ENCODE peak calls at places on chromosomes 11 and 22, in four cellular contexts. E is fibroblast of lung, T is HepG2, K is DND-41. M is an unnamed sample.

GRCh38 chr11:13487661-13488030 is 8.2 kb downstream of the PTH start:
- DNase-seq in E (no peak), T (peak; percentile 77), K (no peak), M (peak; percentile 81)

GRCh38 chr22:19678949-19679348 is 35.4 kb upstream of the SEPTIN5 start:
- DNase-seq in E (no peak), T (no peak), K (no peak), M (peak; percentile 51)

GRCh38 chr22:32951081-32951806 is 106.9 kb downstream of the SYN3 start:
- DNase-seq in E (no peak), T (no peak), K (no peak), M (peak; percentile 74)

GRCh38 chr22:44093791-44094190 is 69.7 kb downstream of the PARVB start:
- DNase-seq in E (no peak), T (no peak), K (no peak), M (no peak)

GRCh38 chr11:120565436-120566155 is 54.0 kb downstream of the GRIK4 start:
- DNase-seq in E (no peak), T (no peak), K (no peak), M (peak; percentile 53)

GRCh38 chr11:36238881-36239280 is 50.3 kb downstream of the COMMD9 start:
- DNase-seq in E (peak; percentile 53), T (no peak), K (no peak), M (no peak)

GRCh38 chr11:73931039-73931645 is 19.7 kb upstream of the DNAJB13 start:
- DNase-seq in E (peak; percentile 82), T (peak; percentile 50), K (peak; percentile 42), M (peak; percentile 76)

GRCh38 chr22:39240841-39241631 is 3.7 kb downstream of the PDGFB start:
- DNase-seq in E (no peak), T (peak; percentile 91), K (no peak), M (no peak)

GRCh38 chr11:36635463-36635862 is 37.4 kb upstream of the RAG2 start:
- DNase-seq in E (no peak), T (no peak), K (no peak), M (no peak)

GRCh38 chr11:106503901-106504300 is 426.4 kb downstream of the AASDHPPT start:
- DNase-seq in E (no peak), T (no peak), K (no peak), M (no peak)

GRCh38 chr22:49960967-49961600 is 512 bp downstream of the PIM3 start:
- DNase-seq in E (no peak), T (no peak), K (peak; percentile 53), M (peak; percentile 81)

GRCh38 chr11:22795914-22796313 is 33.7 kb downstream of the SVIP start:
- DNase-seq in E (no peak), T (no peak), K (no peak), M (no peak)

GRCh38 chr11:67410369-67410831 is 5.1 kb upstream of the CARNS1 start:
- DNase-seq in E (no peak), T (no peak), K (no peak), M (no peak)
- H3K4me3 ChIP-seq in E (no peak overlapping the region), T (peak overlapping the region; percentile 12), K (no peak overlapping the region), M (no peak overlapping the region)

GRCh38 chr11:575996-576756 is at the start of gene PHRF1:
- DNase-seq in E (peak; percentile 96), T (peak; percentile 88), K (peak; percentile 93), M (no peak)

GRCh38 chr11:579830-580601 is 3.7 kb downstream of the PHRF1 start:
- DNase-seq in E (no peak), T (peak; percentile 78), K (no peak), M (peak; percentile 40)

GRCh38 chr11:576791-577610 is 731 bp downstream of the PHRF1 start:
- DNase-seq in E (peak; percentile 17), T (no peak), K (no peak), M (no peak)

GRCh38 chr11:577611-577894 is 1.3 kb downstream of the PHRF1 start:
- DNase-seq in E (no peak), T (no peak), K (no peak), M (no peak)

DNA sequence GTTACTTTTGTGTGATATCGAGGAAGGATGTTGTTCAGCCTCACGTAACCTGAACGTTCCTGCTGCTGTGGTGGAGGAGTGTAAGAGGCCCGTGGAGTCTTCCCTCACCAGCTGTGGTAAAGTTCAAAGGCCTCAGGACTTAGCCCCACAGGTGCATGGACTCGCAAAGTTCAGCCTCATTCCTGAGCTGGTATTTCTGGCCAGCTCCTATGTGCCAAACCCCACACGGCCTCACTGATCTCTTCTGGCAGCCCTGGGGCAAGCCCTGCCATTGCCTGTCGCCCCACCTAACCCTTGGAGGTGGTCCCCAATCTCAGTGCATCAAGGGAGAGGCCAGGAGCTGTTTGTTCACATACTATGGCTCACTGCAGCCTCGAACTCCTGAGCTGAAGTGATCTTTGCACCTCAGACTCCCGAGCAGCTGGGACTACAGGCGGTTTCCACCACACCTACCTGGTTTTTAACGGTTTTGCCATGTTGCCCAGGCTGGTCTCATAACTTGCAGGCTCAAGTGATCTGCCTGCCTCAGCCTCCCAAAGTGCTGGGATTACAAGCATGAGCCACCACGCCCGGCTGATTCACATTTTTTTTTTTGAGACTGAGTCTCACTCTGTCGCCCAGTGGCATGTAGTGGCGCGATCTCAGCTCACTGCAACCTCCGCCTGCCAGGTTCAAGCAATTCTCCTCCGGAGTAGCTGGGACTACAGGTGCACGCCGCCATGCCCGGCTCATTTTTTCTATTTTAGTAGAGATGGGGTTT is 2.2 kb downstream of the PHRF1 start:
- DNase-seq in E (no peak), T (no peak), K (no peak), M (no peak)
- TF ChIP-seq CTCF in E (no peak), T (no peak), K (no peak), M (no peak)

DNA sequence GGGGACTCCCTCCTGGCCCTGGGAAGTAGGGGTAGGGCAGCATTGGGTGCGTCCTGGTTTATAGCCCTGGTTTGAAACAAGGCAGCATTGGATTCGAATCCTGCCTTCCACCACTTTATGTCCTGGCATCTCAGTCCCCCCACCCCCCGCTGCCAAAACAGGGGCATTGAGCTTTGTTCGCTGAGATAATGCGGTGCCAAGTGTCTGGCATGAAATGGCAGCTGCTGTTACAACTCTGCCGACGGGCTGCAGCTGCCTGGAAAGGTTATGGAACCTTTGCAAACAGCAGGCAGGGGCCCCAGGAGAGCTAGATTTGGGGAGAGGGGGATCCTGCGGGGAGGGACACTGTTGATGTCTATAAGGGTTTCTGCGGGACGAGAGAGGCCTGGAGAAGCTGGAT is 1.9 kb downstream of the TST start:
- DNase-seq in E (no peak), T (no peak), K (no peak), M (no peak)
- H3K9ac ChIP-seq in E (no peak overlapping the region), T (peak overlapping the region; percentile 95), K (no peak overlapping the region), M (no peak overlapping the region)

GRCh38 chr11:4511267-4511666 is 28.8 kb downstream of the OR52K1 start:
- DNase-seq in E (peak; percentile 54), T (no peak), K (no peak), M (no peak)
- H3K4me3 ChIP-seq in E (no peak overlapping the region), T (no peak overlapping the region), K (no peak overlapping the region), M (no peak overlapping the region)

GRCh38 chr22:17540481-17540880 is 22.8 kb upstream of the SLC25A18 start:
- DNase-seq in E (no peak), T (no peak), K (peak; percentile 8), M (peak; percentile 78)
- TF ChIP-seq CTCF in E (no peak), T (peak; percentile 49), K (peak; percentile 44), M (peak; percentile 72)

GRCh38 chr11:75639752-75640151 is 29.1 kb downstream of the MAP6 start:
- DNase-seq in E (peak; percentile 61), T (no peak), K (peak; percentile 10), M (no peak)
- H3K9ac ChIP-seq in E (no peak overlapping the region), T (no peak overlapping the region), K (no peak overlapping the region), M (no peak overlapping the region)

DNA sequence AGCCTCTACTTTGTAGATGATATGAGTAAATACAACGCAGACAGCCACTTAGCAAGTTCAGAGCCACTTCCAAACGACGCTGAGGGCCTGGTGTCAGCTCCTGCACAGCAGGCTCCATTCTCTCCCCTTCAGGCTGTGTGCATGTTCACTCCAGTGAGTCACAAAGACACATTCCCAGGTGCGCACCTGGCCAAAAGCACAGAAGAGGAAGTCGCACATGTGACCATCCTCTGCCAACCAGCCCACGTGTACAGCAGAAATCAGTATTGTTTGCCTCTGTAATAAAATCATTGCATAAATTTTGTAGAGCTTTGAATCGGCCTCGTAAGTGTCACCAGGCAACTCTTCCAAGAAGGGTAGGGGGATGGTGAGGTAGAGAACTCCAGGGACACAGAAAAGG is 19.5 kb upstream of the TPH1 start:
- DNase-seq in E (no peak), T (no peak), K (no peak), M (no peak)
- H3K4me3 ChIP-seq in E (no peak overlapping the region), T (no peak overlapping the region), K (no peak overlapping the region), M (no peak overlapping the region)

DNA sequence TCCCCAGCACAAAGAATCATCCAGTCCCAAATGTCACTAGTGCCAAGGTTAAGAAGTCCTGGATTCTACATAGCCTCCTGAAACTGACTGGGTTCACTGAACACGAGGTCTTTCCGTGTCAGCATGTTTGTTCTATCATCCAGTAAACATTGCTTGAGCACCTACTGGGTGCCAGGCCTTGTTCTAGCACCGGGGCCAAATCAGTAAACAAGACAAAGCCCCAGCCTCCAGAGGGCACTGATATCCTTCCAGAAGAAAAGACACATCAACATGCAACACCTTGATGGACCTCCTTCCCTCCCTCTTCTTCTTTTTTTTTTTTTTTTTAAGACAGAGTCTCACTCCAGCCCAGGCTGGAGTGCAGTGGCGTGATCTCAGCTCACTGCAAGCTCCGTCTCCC is 26.9 kb downstream of the TPST2 start:
- DNase-seq in E (no peak), T (no peak), K (no peak), M (no peak)
- TF ChIP-seq CTCF in E (no peak), T (no peak), K (peak; percentile 25), M (peak; percentile 57)

DNA sequence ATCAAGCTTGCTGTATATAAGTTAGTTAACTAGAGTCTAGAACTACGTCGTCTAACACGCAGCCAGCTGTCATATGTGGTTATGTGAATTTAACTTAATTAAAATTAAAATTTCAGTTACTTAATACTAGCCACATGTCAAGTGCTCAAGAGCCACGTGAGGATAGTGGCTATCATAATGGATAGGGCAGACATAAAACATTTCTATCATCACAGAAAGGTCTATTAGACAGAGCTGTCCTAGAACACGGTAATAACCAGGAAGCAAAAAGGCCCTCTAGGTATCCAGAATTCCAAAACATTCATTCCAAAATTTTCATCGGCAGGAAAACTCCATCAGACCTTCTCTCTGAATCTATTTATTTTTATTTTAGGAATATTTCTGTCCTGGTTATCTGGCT is 123.9 kb downstream of the RBFOX2 start:
- DNase-seq in E (no peak), T (no peak), K (no peak), M (no peak)
- H3K9ac ChIP-seq in E (no peak overlapping the region), T (no peak overlapping the region), K (no peak overlapping the region), M (no peak overlapping the region)

GRCh38 chr11:67261942-67262681 is 4.2 kb upstream of the GRK2 start:
- DNase-seq in E (no peak), T (no peak), K (no peak), M (no peak)

GRCh38 chr11:67260406-67260805 is 5.9 kb upstream of the GRK2 start:
- DNase-seq in E (no peak), T (no peak), K (no peak), M (no peak)

GRCh38 chr11:67264260-67264659 is 2.0 kb upstream of the GRK2 start:
- DNase-seq in E (no peak), T (no peak), K (no peak), M (no peak)

GRCh38 chr11:67262731-67263675 is 3.3 kb upstream of the GRK2 start:
- DNase-seq in E (peak; percentile 74), T (peak; percentile 68), K (peak; percentile 83), M (peak; percentile 94)

GRCh38 chr11:67261635-67261941 is 4.7 kb upstream of the GRK2 start:
- DNase-seq in E (no peak), T (no peak), K (no peak), M (no peak)
- H3K4me3 ChIP-seq in E (no peak overlapping the region), T (peak overlapping the region; percentile 18), K (no peak overlapping the region), M (no peak overlapping the region)